ENCODE peak calls at places on chromosomes 12 and 14, in eight cellular contexts. One of them, this sample, is unnamed.

GRCh38 chr14:31752867-31753661 is 191.9 kb downstream of the NUBPL start:
- DNase-seq in cardiac fibroblast: no peak
- DNase-seq in activated CD8-positive, alpha-beta memory T cell treated with anti-CD3 and anti-CD28 coated beads for 4 hours: no peak
- DNase-seq in Calu3: no peak
- DNase-seq in spleen: no peak
- DNase-seq in globus pallidus: no peak
- DNase-seq in transverse colon: no peak
- DNase-seq in GM13977: no peak
- DNase-seq in this sample: no peak

GRCh38 chr12:45644521-45644920 is 85.0 kb upstream of the ARID2 start:
- DNase-seq in cardiac fibroblast: peak; percentile 75
- DNase-seq in activated CD8-positive, alpha-beta memory T cell treated with anti-CD3 and anti-CD28 coated beads for 4 hours: no peak
- DNase-seq in Calu3: no peak
- DNase-seq in spleen: no peak
- DNase-seq in globus pallidus: no peak
- DNase-seq in transverse colon: no peak
- DNase-seq in GM13977: no peak
- DNase-seq in this sample: no peak

GRCh38 chr12:109729837-109730200 is 16.2 kb downstream of the FAM222A start:
- DNase-seq in cardiac fibroblast: no peak
- DNase-seq in activated CD8-positive, alpha-beta memory T cell treated with anti-CD3 and anti-CD28 coated beads for 4 hours: no peak
- DNase-seq in Calu3: no peak
- DNase-seq in spleen: peak; percentile 49
- DNase-seq in globus pallidus: no peak
- DNase-seq in transverse colon: no peak
- DNase-seq in GM13977: no peak
- DNase-seq in this sample: no peak

GRCh38 chr12:116969615-116970575 is 59.1 kb downstream of the FBXW8 start:
- DNase-seq in cardiac fibroblast: peak; percentile 29
- DNase-seq in activated CD8-positive, alpha-beta memory T cell treated with anti-CD3 and anti-CD28 coated beads for 4 hours: no peak
- DNase-seq in Calu3: no peak
- DNase-seq in spleen: no peak
- DNase-seq in globus pallidus: no peak
- DNase-seq in transverse colon: no peak
- DNase-seq in GM13977: no peak
- DNase-seq in this sample: no peak

GRCh38 chr14:32938719-32939253 is at the start of gene NPAS3:
- DNase-seq in cardiac fibroblast: no peak
- DNase-seq in activated CD8-positive, alpha-beta memory T cell treated with anti-CD3 and anti-CD28 coated beads for 4 hours: no peak
- DNase-seq in Calu3: no peak
- DNase-seq in spleen: no peak
- DNase-seq in globus pallidus: peak; percentile 50
- DNase-seq in transverse colon: no peak
- DNase-seq in GM13977: peak; percentile 50
- DNase-seq in this sample: no peak

GRCh38 chr12:44774815-44775411 is 101.2 kb downstream of the NELL2 start:
- DNase-seq in cardiac fibroblast: peak; percentile 7
- DNase-seq in activated CD8-positive, alpha-beta memory T cell treated with anti-CD3 and anti-CD28 coated beads for 4 hours: peak; percentile 36
- DNase-seq in Calu3: peak; percentile 60
- DNase-seq in spleen: peak; percentile 73
- DNase-seq in globus pallidus: no peak
- DNase-seq in transverse colon: peak; percentile 29
- DNase-seq in GM13977: peak; percentile 29
- DNase-seq in this sample: no peak

GRCh38 chr14:26389646-26390508 is 208.0 kb downstream of the NOVA1 start:
- DNase-seq in cardiac fibroblast: peak; percentile 60
- DNase-seq in activated CD8-positive, alpha-beta memory T cell treated with anti-CD3 and anti-CD28 coated beads for 4 hours: no peak
- DNase-seq in Calu3: no peak
- DNase-seq in spleen: no peak
- DNase-seq in globus pallidus: no peak
- DNase-seq in transverse colon: no peak
- DNase-seq in GM13977: no peak
- DNase-seq in this sample: no peak

GRCh38 chr12:120539303-120539702 is 5.1 kb downstream of the RNF10 start:
- DNase-seq in cardiac fibroblast: peak; percentile 54
- DNase-seq in activated CD8-positive, alpha-beta memory T cell treated with anti-CD3 and anti-CD28 coated beads for 4 hours: no peak
- DNase-seq in Calu3: no peak
- DNase-seq in spleen: no peak
- DNase-seq in globus pallidus: no peak
- DNase-seq in transverse colon: no peak
- DNase-seq in GM13977: no peak
- DNase-seq in this sample: no peak

GRCh38 chr12:57738142-57738474 is 434 bp downstream of the AGAP2 start:
- DNase-seq in cardiac fibroblast: no peak
- DNase-seq in activated CD8-positive, alpha-beta memory T cell treated with anti-CD3 and anti-CD28 coated beads for 4 hours: no peak
- DNase-seq in Calu3: no peak
- DNase-seq in spleen: no peak
- DNase-seq in globus pallidus: no peak
- DNase-seq in transverse colon: no peak
- DNase-seq in GM13977: no peak
- DNase-seq in this sample: no peak

GRCh38 chr14:63951429-63951828 is 98.6 kb downstream of the SYNE2 start:
- DNase-seq in cardiac fibroblast: no peak
- DNase-seq in activated CD8-positive, alpha-beta memory T cell treated with anti-CD3 and anti-CD28 coated beads for 4 hours: no peak
- DNase-seq in Calu3: no peak
- DNase-seq in spleen: no peak
- DNase-seq in globus pallidus: no peak
- DNase-seq in transverse colon: peak; percentile 43
- DNase-seq in GM13977: no peak
- DNase-seq in this sample: no peak

GRCh38 chr12:108647199-108647935 is 13.7 kb upstream of the SELPLG start:
- DNase-seq in cardiac fibroblast: no peak
- DNase-seq in activated CD8-positive, alpha-beta memory T cell treated with anti-CD3 and anti-CD28 coated beads for 4 hours: no peak
- DNase-seq in Calu3: no peak
- DNase-seq in spleen: no peak
- DNase-seq in globus pallidus: no peak
- DNase-seq in transverse colon: no peak
- DNase-seq in GM13977: no peak
- DNase-seq in this sample: no peak

GRCh38 chr12:24534632-24535031 is 414.3 kb downstream of the BCAT1 start:
- DNase-seq in cardiac fibroblast: peak; percentile 29
- DNase-seq in activated CD8-positive, alpha-beta memory T cell treated with anti-CD3 and anti-CD28 coated beads for 4 hours: no peak
- DNase-seq in Calu3: no peak
- DNase-seq in spleen: no peak
- DNase-seq in globus pallidus: no peak
- DNase-seq in transverse colon: no peak
- DNase-seq in GM13977: no peak
- DNase-seq in this sample: no peak

This sample was measured in RCC 7860.